ENCODE peak calls at places on chromosome X, in six cellular contexts. One of them, this sample, is unnamed.
A peak's percentile ranks its signal among the peaks of the same experiment; 100 is the strongest.

GRCh38 chrX:135388841-135389240 is 32.9 kb upstream of the SMIM10L2A start:
- DNase-seq in progenitor cell of endocrine pancreas: no peak
- DNase-seq in tibial artery: no peak
- DNase-seq in bronchial epithelial cell: no peak
- DNase-seq in HFF-Myc: no peak
- DNase-seq in activated B cell treated with CpG ODN at 0.5 μM for 24 hours: no peak
- DNase-seq in this sample: no peak

GRCh38 chrX:107780525-107780924 is 3.0 kb downstream of the NCBP2L start:
- DNase-seq in HFF-Myc: no peak
- DNase-seq in progenitor cell of endocrine pancreas: no peak
- DNase-seq in bronchial epithelial cell: no peak
- DNase-seq in tibial artery: no peak
- DNase-seq in activated B cell treated with CpG ODN at 0.5 μM for 24 hours: no peak
- DNase-seq in this sample: no peak

GRCh38 chrX:140949231-140949630 is 53.2 kb upstream of the SPANXB1 start:
- DNase-seq in bronchial epithelial cell: no peak
- DNase-seq in progenitor cell of endocrine pancreas: no peak
- DNase-seq in activated B cell treated with CpG ODN at 0.5 μM for 24 hours: no peak
- DNase-seq in HFF-Myc: no peak
- DNase-seq in tibial artery: no peak
- DNase-seq in this sample: no peak

GRCh38 chrX:131741103-131741581 is 197.3 kb downstream of the OR13H1 start:
- DNase-seq in HFF-Myc: no peak
- DNase-seq in progenitor cell of endocrine pancreas: no peak
- DNase-seq in tibial artery: no peak
- DNase-seq in bronchial epithelial cell: no peak
- DNase-seq in activated B cell treated with CpG ODN at 0.5 μM for 24 hours: no peak
- DNase-seq in this sample: no peak

GRCh38 chrX:94361241-94361640 is 687.2 kb downstream of the FAM133A start:
- DNase-seq in tibial artery: no peak
- DNase-seq in bronchial epithelial cell: peak; percentile 0
- DNase-seq in activated B cell treated with CpG ODN at 0.5 μM for 24 hours: no peak
- DNase-seq in progenitor cell of endocrine pancreas: no peak
- DNase-seq in HFF-Myc: no peak
- DNase-seq in this sample: no peak

GRCh38 chrX:15930585-15930984 is 76.0 kb upstream of the AP1S2 start:
- DNase-seq in bronchial epithelial cell: peak; percentile 49
- DNase-seq in HFF-Myc: no peak
- DNase-seq in activated B cell treated with CpG ODN at 0.5 μM for 24 hours: no peak
- DNase-seq in progenitor cell of endocrine pancreas: no peak
- DNase-seq in tibial artery: no peak
- DNase-seq in this sample: no peak

GRCh38 chrX:63652086-63652775 is 132.8 kb downstream of the ARHGEF9 start:
- DNase-seq in HFF-Myc: peak; percentile 21
- DNase-seq in activated B cell treated with CpG ODN at 0.5 μM for 24 hours: no peak
- DNase-seq in tibial artery: no peak
- DNase-seq in bronchial epithelial cell: no peak
- DNase-seq in progenitor cell of endocrine pancreas: no peak
- DNase-seq in this sample: no peak

GRCh38 chrX:51395807-51396728 is 63.4 kb downstream of the NUDT10 start:
- DNase-seq in tibial artery: no peak
- DNase-seq in activated B cell treated with CpG ODN at 0.5 μM for 24 hours: peak; percentile 32
- DNase-seq in progenitor cell of endocrine pancreas: no peak
- DNase-seq in HFF-Myc: no peak
- DNase-seq in bronchial epithelial cell: no peak
- DNase-seq in this sample: no peak

GRCh38 chrX:72305286-72306084 is at the start of gene CITED1:
- DNase-seq in bronchial epithelial cell: no peak
- DNase-seq in activated B cell treated with CpG ODN at 0.5 μM for 24 hours: peak; percentile 17
- DNase-seq in progenitor cell of endocrine pancreas: no peak
- DNase-seq in HFF-Myc: no peak
- DNase-seq in tibial artery: no peak
- DNase-seq in this sample: no peak

GRCh38 chrX:5474282-5474681 is 754.4 kb downstream of the NLGN4X start:
- DNase-seq in bronchial epithelial cell: no peak
- DNase-seq in progenitor cell of endocrine pancreas: no peak
- DNase-seq in activated B cell treated with CpG ODN at 0.5 μM for 24 hours: no peak
- DNase-seq in tibial artery: no peak
- DNase-seq in HFF-Myc: no peak
- DNase-seq in this sample: no peak

GRCh38 chrX:119266364-119266995 is 30.4 kb downstream of the PGRMC1 start:
- DNase-seq in bronchial epithelial cell: peak; percentile 7
- DNase-seq in HFF-Myc: no peak
- DNase-seq in progenitor cell of endocrine pancreas: no peak
- DNase-seq in tibial artery: no peak
- DNase-seq in activated B cell treated with CpG ODN at 0.5 μM for 24 hours: no peak
- DNase-seq in this sample: peak; percentile 15

GRCh38 chrX:152044383-152044782 is 69.9 kb upstream of the GABRE start:
- DNase-seq in bronchial epithelial cell: no peak
- DNase-seq in tibial artery: no peak
- DNase-seq in HFF-Myc: no peak
- DNase-seq in activated B cell treated with CpG ODN at 0.5 μM for 24 hours: no peak
- DNase-seq in progenitor cell of endocrine pancreas: no peak
- DNase-seq in this sample: no peak

GRCh38 chrX:19747672-19748610 is 139.5 kb downstream of the SH3KBP1 start:
- DNase-seq in progenitor cell of endocrine pancreas: no peak
- DNase-seq in activated B cell treated with CpG ODN at 0.5 μM for 24 hours: peak; percentile 43
- DNase-seq in HFF-Myc: no peak
- DNase-seq in bronchial epithelial cell: no peak
- DNase-seq in tibial artery: no peak
- DNase-seq in this sample: no peak

DNA sequence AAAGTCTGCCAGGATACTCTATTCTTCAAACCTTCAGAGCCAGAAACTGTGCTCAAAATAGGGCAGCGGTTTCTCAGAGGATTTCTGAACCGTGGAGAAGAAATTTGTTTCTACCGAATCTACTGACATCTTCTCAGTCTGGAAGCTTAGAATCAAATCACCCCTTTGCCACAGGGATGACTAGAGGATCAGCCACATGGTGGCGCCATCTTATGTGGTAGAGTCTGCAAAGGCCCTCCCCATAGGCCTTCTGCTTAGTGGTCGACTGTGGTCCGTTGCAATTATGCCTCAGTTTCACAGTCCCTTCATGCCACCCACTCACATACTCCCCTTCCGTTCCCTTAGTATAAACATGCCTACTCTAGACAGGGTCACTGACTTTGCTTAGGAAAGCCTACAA is 680.7 kb upstream of the SPANXN1 start:
- DNase-seq in activated B cell treated with CpG ODN at 0.5 μM for 24 hours: no peak
- DNase-seq in progenitor cell of endocrine pancreas: no peak
- DNase-seq in HFF-Myc: no peak
- DNase-seq in bronchial epithelial cell: no peak
- DNase-seq in tibial artery: no peak
- DNase-seq in this sample: no peak
- TF ChIP-seq CTCF in activated B cell treated with CpG ODN at 0.5 μM for 24 hours: no peak
- TF ChIP-seq CTCF in progenitor cell of endocrine pancreas: no peak
- TF ChIP-seq CTCF in HFF-Myc: no peak
- TF ChIP-seq CTCF in bronchial epithelial cell: no peak
- TF ChIP-seq CTCF in tibial artery: no peak
- TF ChIP-seq CTCF in this sample: no peak

GRCh38 chrX:123454712-123455431 is 270.8 kb downstream of the GRIA3 start:
- DNase-seq in tibial artery: no peak
- DNase-seq in progenitor cell of endocrine pancreas: no peak
- DNase-seq in HFF-Myc: no peak
- DNase-seq in bronchial epithelial cell: no peak
- DNase-seq in activated B cell treated with CpG ODN at 0.5 μM for 24 hours: no peak
- DNase-seq in this sample: no peak

GRCh38 chrX:123455693-123456092 is 271.6 kb downstream of the GRIA3 start:
- DNase-seq in activated B cell treated with CpG ODN at 0.5 μM for 24 hours: no peak
- DNase-seq in HFF-Myc: no peak
- DNase-seq in progenitor cell of endocrine pancreas: no peak
- DNase-seq in tibial artery: no peak
- DNase-seq in bronchial epithelial cell: no peak
- DNase-seq in this sample: no peak

GRCh38 chrX:123450217-123450616 is 266.1 kb downstream of the GRIA3 start:
- DNase-seq in HFF-Myc: no peak
- DNase-seq in progenitor cell of endocrine pancreas: no peak
- DNase-seq in bronchial epithelial cell: peak; percentile 15
- DNase-seq in tibial artery: no peak
- DNase-seq in activated B cell treated with CpG ODN at 0.5 μM for 24 hours: no peak
- DNase-seq in this sample: no peak
- TF ChIP-seq CTCF in HFF-Myc: peak; percentile 32
- TF ChIP-seq CTCF in progenitor cell of endocrine pancreas: peak; percentile 50
- TF ChIP-seq CTCF in bronchial epithelial cell: peak; percentile 33
- TF ChIP-seq CTCF in tibial artery: no peak
- TF ChIP-seq CTCF in activated B cell treated with CpG ODN at 0.5 μM for 24 hours: no peak
- TF ChIP-seq CTCF in this sample: peak; percentile 60

DNA sequence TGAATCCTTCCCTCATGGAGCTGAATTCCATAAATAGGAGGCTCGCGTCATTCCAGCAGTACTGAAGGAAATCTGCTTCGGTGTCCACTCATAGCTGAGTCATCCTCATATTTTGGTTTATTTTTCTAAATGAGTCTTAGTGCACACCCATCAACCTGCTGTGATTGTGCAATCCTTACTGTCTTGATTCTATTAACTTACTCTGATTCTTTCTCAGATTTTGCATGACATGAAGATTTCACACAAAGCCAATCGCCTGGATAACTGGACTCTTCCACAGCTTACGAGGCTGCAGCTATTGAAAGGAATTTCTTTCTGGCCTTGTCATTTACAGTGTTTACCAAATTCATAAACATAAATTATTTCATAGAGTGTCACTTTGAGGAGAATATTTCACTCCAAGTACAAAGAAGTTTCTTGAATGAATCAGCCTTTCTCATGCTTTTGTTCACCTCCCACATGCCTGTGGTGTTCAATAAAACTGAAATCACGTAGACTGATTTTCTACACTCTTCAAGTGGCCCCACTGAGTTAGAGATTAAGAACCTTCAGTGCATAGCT is 207.6 kb upstream of the SLITRK2 start:
- DNase-seq in HFF-Myc: no peak
- DNase-seq in activated B cell treated with CpG ODN at 0.5 μM for 24 hours: no peak
- DNase-seq in progenitor cell of endocrine pancreas: no peak
- DNase-seq in tibial artery: no peak
- DNase-seq in bronchial epithelial cell: peak; percentile 43
- DNase-seq in this sample: no peak
- TF ChIP-seq CTCF in HFF-Myc: no peak
- TF ChIP-seq CTCF in activated B cell treated with CpG ODN at 0.5 μM for 24 hours: no peak
- TF ChIP-seq CTCF in progenitor cell of endocrine pancreas: no peak
- TF ChIP-seq CTCF in tibial artery: no peak
- TF ChIP-seq CTCF in bronchial epithelial cell: no peak
- TF ChIP-seq CTCF in this sample: no peak

GRCh38 chrX:57573754-57574153 is 18.1 kb upstream of the ZXDB start:
- DNase-seq in progenitor cell of endocrine pancreas: no peak
- DNase-seq in HFF-Myc: no peak
- DNase-seq in bronchial epithelial cell: no peak
- DNase-seq in tibial artery: no peak
- DNase-seq in activated B cell treated with CpG ODN at 0.5 μM for 24 hours: no peak
- DNase-seq in this sample: no peak
- TF ChIP-seq CTCF in progenitor cell of endocrine pancreas: peak; percentile 36
- TF ChIP-seq CTCF in HFF-Myc: peak; percentile 42
- TF ChIP-seq CTCF in bronchial epithelial cell: peak; percentile 39
- TF ChIP-seq CTCF in tibial artery: no peak
- TF ChIP-seq CTCF in activated B cell treated with CpG ODN at 0.5 μM for 24 hours: no peak
- TF ChIP-seq CTCF in this sample: peak; percentile 50

GRCh38 chrX:81489987-81490386 is 288.1 kb downstream of the SH3BGRL start:
- DNase-seq in HFF-Myc: no peak
- DNase-seq in progenitor cell of endocrine pancreas: no peak
- DNase-seq in activated B cell treated with CpG ODN at 0.5 μM for 24 hours: no peak
- DNase-seq in bronchial epithelial cell: peak; percentile 1
- DNase-seq in tibial artery: no peak
- DNase-seq in this sample: no peak
- TF ChIP-seq CTCF in HFF-Myc: no peak
- TF ChIP-seq CTCF in progenitor cell of endocrine pancreas: peak; percentile 17
- TF ChIP-seq CTCF in activated B cell treated with CpG ODN at 0.5 μM for 24 hours: no peak
- TF ChIP-seq CTCF in bronchial epithelial cell: no peak
- TF ChIP-seq CTCF in tibial artery: no peak
- TF ChIP-seq CTCF in this sample: peak; percentile 39

GRCh38 chrX:142616636-142617035 is 409.1 kb upstream of the SPANXN4 start:
- DNase-seq in tibial artery: no peak
- DNase-seq in HFF-Myc: no peak
- DNase-seq in activated B cell treated with CpG ODN at 0.5 μM for 24 hours: no peak
- DNase-seq in bronchial epithelial cell: no peak
- DNase-seq in progenitor cell of endocrine pancreas: no peak
- DNase-seq in this sample: no peak
- TF ChIP-seq CTCF in tibial artery: no peak
- TF ChIP-seq CTCF in HFF-Myc: no peak
- TF ChIP-seq CTCF in activated B cell treated with CpG ODN at 0.5 μM for 24 hours: no peak
- TF ChIP-seq CTCF in bronchial epithelial cell: no peak
- TF ChIP-seq CTCF in progenitor cell of endocrine pancreas: no peak
- TF ChIP-seq CTCF in this sample: no peak

DNA sequence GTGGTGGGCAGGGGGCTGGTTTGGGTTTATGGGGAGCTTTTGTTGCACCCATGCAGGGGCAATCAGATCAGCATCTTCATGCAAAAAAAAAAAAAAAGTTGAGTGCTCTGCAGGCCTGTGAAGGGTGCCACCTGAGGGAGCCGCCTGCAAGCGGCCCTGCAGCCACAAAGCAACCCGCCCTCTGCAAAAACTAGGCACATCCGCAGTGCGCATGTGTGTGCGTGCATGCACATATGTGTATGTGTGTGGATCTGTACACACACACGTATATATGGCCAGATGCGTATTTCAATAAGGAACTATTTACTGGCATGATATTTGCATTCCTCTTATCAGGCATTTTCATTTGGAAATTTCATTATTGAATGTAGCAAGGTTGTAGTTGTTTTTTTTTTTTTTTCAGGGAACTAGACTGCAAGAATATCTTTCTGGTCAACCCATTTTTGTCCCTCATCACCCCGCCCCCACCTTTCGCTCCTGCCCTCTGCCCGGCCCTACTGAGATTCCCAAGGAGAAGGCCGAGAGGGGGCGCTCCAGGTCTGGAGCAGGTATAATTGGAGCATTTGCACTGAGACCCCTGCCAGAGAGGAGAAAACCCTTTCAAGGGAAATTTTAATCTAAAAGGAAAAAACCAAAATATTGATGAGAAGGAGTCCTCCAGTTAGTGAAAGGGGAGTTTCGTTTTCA is 18.1 kb downstream of the CCNQ start:
- DNase-seq in tibial artery: no peak
- DNase-seq in activated B cell treated with CpG ODN at 0.5 μM for 24 hours: no peak
- DNase-seq in progenitor cell of endocrine pancreas: no peak
- DNase-seq in HFF-Myc: no peak
- DNase-seq in bronchial epithelial cell: no peak
- DNase-seq in this sample: no peak
- TF ChIP-seq CTCF in tibial artery: no peak
- TF ChIP-seq CTCF in activated B cell treated with CpG ODN at 0.5 μM for 24 hours: no peak
- TF ChIP-seq CTCF in progenitor cell of endocrine pancreas: peak; percentile 25
- TF ChIP-seq CTCF in HFF-Myc: peak; percentile 5
- TF ChIP-seq CTCF in bronchial epithelial cell: no peak
- TF ChIP-seq CTCF in this sample: no peak

DNA sequence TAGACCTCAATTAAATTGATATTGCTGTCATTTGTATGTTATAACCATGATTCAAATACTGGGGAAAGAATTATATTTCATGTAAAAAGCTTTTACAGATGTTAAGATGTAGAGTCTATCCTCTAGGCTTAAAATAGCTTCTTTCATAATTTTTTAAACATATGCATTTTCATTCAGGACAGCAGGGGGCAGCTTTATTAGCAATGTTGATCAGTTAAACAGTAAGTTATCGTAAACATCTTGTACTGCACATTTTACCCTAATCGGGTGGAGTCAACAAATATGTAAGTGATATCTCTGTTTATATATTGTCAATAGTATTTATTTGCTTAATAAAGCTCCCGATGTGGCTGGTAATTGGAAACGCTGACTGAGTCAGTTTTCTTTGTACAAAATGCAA is 142.5 kb upstream of the MED14 start:
- DNase-seq in progenitor cell of endocrine pancreas: no peak
- DNase-seq in HFF-Myc: no peak
- DNase-seq in tibial artery: no peak
- DNase-seq in bronchial epithelial cell: peak; percentile 23
- DNase-seq in activated B cell treated with CpG ODN at 0.5 μM for 24 hours: no peak
- DNase-seq in this sample: no peak
- TF ChIP-seq CTCF in progenitor cell of endocrine pancreas: peak; percentile 38
- TF ChIP-seq CTCF in HFF-Myc: no peak
- TF ChIP-seq CTCF in tibial artery: peak; percentile 47
- TF ChIP-seq CTCF in bronchial epithelial cell: peak; percentile 2
- TF ChIP-seq CTCF in activated B cell treated with CpG ODN at 0.5 μM for 24 hours: no peak
- TF ChIP-seq CTCF in this sample: peak; percentile 59

This sample was measured in neural crest cell.